ENCODE peak calls at places on chromosomes 13 and 19, in six cellular contexts. One of them, this sample, is unnamed.

GRCh38 chr13:36875955-36876354 is 44.1 kb downstream of the SMAD9 start:
- DNase-seq in ELR: no peak
- DNase-seq in Peyer's patch: no peak
- DNase-seq in AG09319: no peak
- DNase-seq in left ventricle myocardium inferior: no peak
- DNase-seq in EL: no peak
- DNase-seq in this sample: no peak

GRCh38 chr19:18568367-18568766 is 3.3 kb upstream of the UBA52 start:
- DNase-seq in AG09319: no peak
- DNase-seq in Peyer's patch: no peak
- DNase-seq in EL: no peak
- DNase-seq in left ventricle myocardium inferior: no peak
- DNase-seq in ELR: no peak
- DNase-seq in this sample: no peak

GRCh38 chr13:34577051-34577450 is 365.0 kb upstream of the NBEA start:
- DNase-seq in Peyer's patch: no peak
- DNase-seq in ELR: peak
- DNase-seq in AG09319: no peak
- DNase-seq in left ventricle myocardium inferior: no peak
- DNase-seq in EL: peak
- DNase-seq in this sample: peak

GRCh38 chr19:31841755-31842154 is 492.5 kb upstream of the TSHZ3 start:
- DNase-seq in left ventricle myocardium inferior: no peak
- DNase-seq in Peyer's patch: no peak
- DNase-seq in ELR: no peak
- DNase-seq in AG09319: no peak
- DNase-seq in EL: no peak
- DNase-seq in this sample: no peak

GRCh38 chr19:7618366-7618765 is 11.0 kb downstream of the XAB2 start:
- DNase-seq in left ventricle myocardium inferior: no peak
- DNase-seq in ELR: no peak
- DNase-seq in EL: no peak
- DNase-seq in Peyer's patch: no peak
- DNase-seq in AG09319: no peak
- DNase-seq in this sample: no peak

GRCh38 chr19:6611441-6611852 is 20.5 kb upstream of the CD70 start:
- DNase-seq in EL: no peak
- DNase-seq in ELR: peak
- DNase-seq in Peyer's patch: no peak
- DNase-seq in AG09319: no peak
- DNase-seq in left ventricle myocardium inferior: no peak
- DNase-seq in this sample: no peak

GRCh38 chr19:50975766-50976165 is 6.4 kb upstream of the KLK6 start:
- DNase-seq in AG09319: no peak
- DNase-seq in left ventricle myocardium inferior: no peak
- DNase-seq in Peyer's patch: no peak
- DNase-seq in ELR: no peak
- DNase-seq in EL: no peak
- DNase-seq in this sample: no peak

GRCh38 chr19:35868172-35868822 is at the start of gene APLP1:
- DNase-seq in EL: peak
- DNase-seq in AG09319: no peak
- DNase-seq in Peyer's patch: peak
- DNase-seq in left ventricle myocardium inferior: peak
- DNase-seq in ELR: peak
- DNase-seq in this sample: peak

GRCh38 chr13:77386880-77387606 is 60.1 kb upstream of the MYCBP2 start:
- DNase-seq in ELR: peak
- DNase-seq in AG09319: peak
- DNase-seq in EL: peak
- DNase-seq in Peyer's patch: no peak
- DNase-seq in left ventricle myocardium inferior: no peak
- DNase-seq in this sample: peak

GRCh38 chr13:100209857-100210580 is 121.1 kb downstream of the PCCA start:
- DNase-seq in EL: peak
- DNase-seq in left ventricle myocardium inferior: no peak
- DNase-seq in AG09319: peak
- DNase-seq in Peyer's patch: no peak
- DNase-seq in ELR: peak
- DNase-seq in this sample: peak

GRCh38 chr13:30466841-30467252 is 1.1 kb upstream of the HMGB1 start:
- DNase-seq in Peyer's patch: no peak
- DNase-seq in ELR: peak
- DNase-seq in left ventricle myocardium inferior: no peak
- DNase-seq in AG09319: no peak
- DNase-seq in EL: peak
- DNase-seq in this sample: no peak

GRCh38 chr19:17953869-17954268 is 13.0 kb upstream of the KCNN1 start:
- DNase-seq in EL: no peak
- DNase-seq in ELR: no peak
- DNase-seq in left ventricle myocardium inferior: no peak
- DNase-seq in Peyer's patch: no peak
- DNase-seq in AG09319: no peak
- DNase-seq in this sample: no peak

GRCh38 chr19:55229789-55230182 is 1.2 kb upstream of the TMEM86B start:
- DNase-seq in left ventricle myocardium inferior: no peak
- DNase-seq in Peyer's patch: no peak
- DNase-seq in ELR: no peak
- DNase-seq in EL: no peak
- DNase-seq in AG09319: no peak
- DNase-seq in this sample: no peak

GRCh38 chr19:40517248-40517647 is 50.4 kb downstream of the SPTBN4 start:
- DNase-seq in ELR: no peak
- DNase-seq in EL: no peak
- DNase-seq in left ventricle myocardium inferior: no peak
- DNase-seq in Peyer's patch: no peak
- DNase-seq in AG09319: no peak
- DNase-seq in this sample: no peak

GRCh38 chr19:34959021-34959420 is 5.0 kb downstream of the ZNF792 start:
- DNase-seq in EL: no peak
- DNase-seq in AG09319: no peak
- DNase-seq in left ventricle myocardium inferior: no peak
- DNase-seq in ELR: no peak
- DNase-seq in Peyer's patch: no peak
- DNase-seq in this sample: no peak